ENCODE peak calls at places on chromosomes 12 and 14, in ten cellular contexts. One of them, this sample, is unnamed.

GRCh38 chr12:100184549-100184948 is 16.1 kb upstream of the ACTR6 start:
- DNase-seq in stimulated activated CD4-positive, alpha-beta T cell treated with anti-CD3 and anti-CD28 coated beads, Interleukin-1b, Interleukin-23, amount 100 ng/mL, for 1 hour: no peak
- DNase-seq in B cell: no peak
- DNase-seq in stimulated activated effector memory CD8-positive, alpha-beta T cell treated with anti-CD3 and anti-CD28 coated beads, Interleukin-12 subunit alpha, Interleukin-12 subunit beta, amount 100 ng/mL, for 72 hours: no peak
- DNase-seq in hypothalamus: no peak
- DNase-seq in RPMI7951: no peak
- DNase-seq in GM23338: no peak
- DNase-seq in NCI-H774: no peak
- DNase-seq in T-helper 1 cell: no peak
- DNase-seq in AG08396: no peak
- DNase-seq in this sample: no peak

GRCh38 chr12:54216580-54217308 is 28.0 kb upstream of the SMUG1 start:
- DNase-seq in stimulated activated CD4-positive, alpha-beta T cell treated with anti-CD3 and anti-CD28 coated beads, Interleukin-1b, Interleukin-23, amount 100 ng/mL, for 1 hour: peak
- DNase-seq in B cell: peak
- DNase-seq in stimulated activated effector memory CD8-positive, alpha-beta T cell treated with anti-CD3 and anti-CD28 coated beads, Interleukin-12 subunit alpha, Interleukin-12 subunit beta, amount 100 ng/mL, for 72 hours: peak
- DNase-seq in hypothalamus: peak
- DNase-seq in RPMI7951: peak
- DNase-seq in GM23338: peak
- DNase-seq in NCI-H774: peak
- DNase-seq in T-helper 1 cell: peak
- DNase-seq in AG08396: peak
- DNase-seq in this sample: peak

GRCh38 chr14:72946491-72946890 is 20.2 kb downstream of the DCAF4 start:
- DNase-seq in stimulated activated CD4-positive, alpha-beta T cell treated with anti-CD3 and anti-CD28 coated beads, Interleukin-1b, Interleukin-23, amount 100 ng/mL, for 1 hour: no peak
- DNase-seq in B cell: no peak
- DNase-seq in stimulated activated effector memory CD8-positive, alpha-beta T cell treated with anti-CD3 and anti-CD28 coated beads, Interleukin-12 subunit alpha, Interleukin-12 subunit beta, amount 100 ng/mL, for 72 hours: no peak
- DNase-seq in hypothalamus: no peak
- DNase-seq in RPMI7951: no peak
- DNase-seq in GM23338: no peak
- DNase-seq in NCI-H774: no peak
- DNase-seq in T-helper 1 cell: no peak
- DNase-seq in AG08396: no peak
- DNase-seq in this sample: no peak

GRCh38 chr14:96598332-96598928 is 96.2 kb downstream of the PAPOLA start:
- DNase-seq in stimulated activated CD4-positive, alpha-beta T cell treated with anti-CD3 and anti-CD28 coated beads, Interleukin-1b, Interleukin-23, amount 100 ng/mL, for 1 hour: no peak
- DNase-seq in B cell: no peak
- DNase-seq in stimulated activated effector memory CD8-positive, alpha-beta T cell treated with anti-CD3 and anti-CD28 coated beads, Interleukin-12 subunit alpha, Interleukin-12 subunit beta, amount 100 ng/mL, for 72 hours: no peak
- DNase-seq in hypothalamus: no peak
- DNase-seq in RPMI7951: no peak
- DNase-seq in GM23338: no peak
- DNase-seq in NCI-H774: no peak
- DNase-seq in T-helper 1 cell: no peak
- DNase-seq in AG08396: no peak
- DNase-seq in this sample: peak

GRCh38 chr12:30630378-30631285 is 65.0 kb downstream of the IPO8 start:
- DNase-seq in stimulated activated CD4-positive, alpha-beta T cell treated with anti-CD3 and anti-CD28 coated beads, Interleukin-1b, Interleukin-23, amount 100 ng/mL, for 1 hour: no peak
- DNase-seq in B cell: no peak
- DNase-seq in stimulated activated effector memory CD8-positive, alpha-beta T cell treated with anti-CD3 and anti-CD28 coated beads, Interleukin-12 subunit alpha, Interleukin-12 subunit beta, amount 100 ng/mL, for 72 hours: no peak
- DNase-seq in hypothalamus: no peak
- DNase-seq in RPMI7951: no peak
- DNase-seq in GM23338: no peak
- DNase-seq in NCI-H774: no peak
- DNase-seq in T-helper 1 cell: no peak
- DNase-seq in AG08396: no peak
- DNase-seq in this sample: no peak

GRCh38 chr12:106080111-106080732 is 58.5 kb downstream of the NUAK1 start:
- DNase-seq in stimulated activated CD4-positive, alpha-beta T cell treated with anti-CD3 and anti-CD28 coated beads, Interleukin-1b, Interleukin-23, amount 100 ng/mL, for 1 hour: no peak
- DNase-seq in B cell: no peak
- DNase-seq in stimulated activated effector memory CD8-positive, alpha-beta T cell treated with anti-CD3 and anti-CD28 coated beads, Interleukin-12 subunit alpha, Interleukin-12 subunit beta, amount 100 ng/mL, for 72 hours: no peak
- DNase-seq in hypothalamus: no peak
- DNase-seq in RPMI7951: peak
- DNase-seq in GM23338: no peak
- DNase-seq in NCI-H774: no peak
- DNase-seq in T-helper 1 cell: no peak
- DNase-seq in AG08396: peak
- DNase-seq in this sample: peak

GRCh38 chr14:89827260-89827659 is 127.3 kb downstream of the EFCAB11 start:
- DNase-seq in stimulated activated CD4-positive, alpha-beta T cell treated with anti-CD3 and anti-CD28 coated beads, Interleukin-1b, Interleukin-23, amount 100 ng/mL, for 1 hour: no peak
- DNase-seq in B cell: no peak
- DNase-seq in stimulated activated effector memory CD8-positive, alpha-beta T cell treated with anti-CD3 and anti-CD28 coated beads, Interleukin-12 subunit alpha, Interleukin-12 subunit beta, amount 100 ng/mL, for 72 hours: no peak
- DNase-seq in hypothalamus: no peak
- DNase-seq in RPMI7951: no peak
- DNase-seq in GM23338: no peak
- DNase-seq in NCI-H774: no peak
- DNase-seq in T-helper 1 cell: no peak
- DNase-seq in AG08396: no peak
- DNase-seq in this sample: no peak

GRCh38 chr12:105738036-105738435 is 400.7 kb downstream of the NUAK1 start:
- DNase-seq in stimulated activated CD4-positive, alpha-beta T cell treated with anti-CD3 and anti-CD28 coated beads, Interleukin-1b, Interleukin-23, amount 100 ng/mL, for 1 hour: no peak
- DNase-seq in B cell: no peak
- DNase-seq in stimulated activated effector memory CD8-positive, alpha-beta T cell treated with anti-CD3 and anti-CD28 coated beads, Interleukin-12 subunit alpha, Interleukin-12 subunit beta, amount 100 ng/mL, for 72 hours: no peak
- DNase-seq in hypothalamus: no peak
- DNase-seq in RPMI7951: peak
- DNase-seq in GM23338: no peak
- DNase-seq in NCI-H774: no peak
- DNase-seq in T-helper 1 cell: no peak
- DNase-seq in AG08396: peak
- DNase-seq in this sample: peak

GRCh38 chr14:32379447-32379846 is 50.3 kb downstream of the AKAP6 start:
- DNase-seq in stimulated activated CD4-positive, alpha-beta T cell treated with anti-CD3 and anti-CD28 coated beads, Interleukin-1b, Interleukin-23, amount 100 ng/mL, for 1 hour: no peak
- DNase-seq in B cell: no peak
- DNase-seq in stimulated activated effector memory CD8-positive, alpha-beta T cell treated with anti-CD3 and anti-CD28 coated beads, Interleukin-12 subunit alpha, Interleukin-12 subunit beta, amount 100 ng/mL, for 72 hours: no peak
- DNase-seq in hypothalamus: no peak
- DNase-seq in RPMI7951: no peak
- DNase-seq in GM23338: no peak
- DNase-seq in NCI-H774: no peak
- DNase-seq in T-helper 1 cell: no peak
- DNase-seq in AG08396: no peak
- DNase-seq in this sample: no peak

GRCh38 chr14:96252323-96253052 is 3.5 kb upstream of the BDKRB1 start:
- DNase-seq in stimulated activated CD4-positive, alpha-beta T cell treated with anti-CD3 and anti-CD28 coated beads, Interleukin-1b, Interleukin-23, amount 100 ng/mL, for 1 hour: no peak
- DNase-seq in B cell: no peak
- DNase-seq in stimulated activated effector memory CD8-positive, alpha-beta T cell treated with anti-CD3 and anti-CD28 coated beads, Interleukin-12 subunit alpha, Interleukin-12 subunit beta, amount 100 ng/mL, for 72 hours: no peak
- DNase-seq in hypothalamus: no peak
- DNase-seq in RPMI7951: peak
- DNase-seq in GM23338: no peak
- DNase-seq in NCI-H774: peak
- DNase-seq in T-helper 1 cell: no peak
- DNase-seq in AG08396: no peak
- DNase-seq in this sample: no peak

GRCh38 chr12:12722351-12723146 is 5.4 kb downstream of the CDKN1B start:
- DNase-seq in stimulated activated CD4-positive, alpha-beta T cell treated with anti-CD3 and anti-CD28 coated beads, Interleukin-1b, Interleukin-23, amount 100 ng/mL, for 1 hour: no peak
- DNase-seq in B cell: no peak
- DNase-seq in stimulated activated effector memory CD8-positive, alpha-beta T cell treated with anti-CD3 and anti-CD28 coated beads, Interleukin-12 subunit alpha, Interleukin-12 subunit beta, amount 100 ng/mL, for 72 hours: no peak
- DNase-seq in hypothalamus: no peak
- DNase-seq in RPMI7951: peak
- DNase-seq in GM23338: no peak
- DNase-seq in NCI-H774: no peak
- DNase-seq in T-helper 1 cell: peak
- DNase-seq in AG08396: no peak
- DNase-seq in this sample: no peak

GRCh38 chr14:77682158-77682553 is 25.7 kb downstream of the ALKBH1 start:
- DNase-seq in stimulated activated CD4-positive, alpha-beta T cell treated with anti-CD3 and anti-CD28 coated beads, Interleukin-1b, Interleukin-23, amount 100 ng/mL, for 1 hour: no peak
- DNase-seq in B cell: no peak
- DNase-seq in stimulated activated effector memory CD8-positive, alpha-beta T cell treated with anti-CD3 and anti-CD28 coated beads, Interleukin-12 subunit alpha, Interleukin-12 subunit beta, amount 100 ng/mL, for 72 hours: no peak
- DNase-seq in hypothalamus: no peak
- DNase-seq in RPMI7951: peak
- DNase-seq in GM23338: no peak
- DNase-seq in NCI-H774: no peak
- DNase-seq in T-helper 1 cell: no peak
- DNase-seq in AG08396: no peak
- DNase-seq in this sample: no peak

GRCh38 chr14:76350671-76351070 is 25.3 kb upstream of the ESRRB start:
- DNase-seq in stimulated activated CD4-positive, alpha-beta T cell treated with anti-CD3 and anti-CD28 coated beads, Interleukin-1b, Interleukin-23, amount 100 ng/mL, for 1 hour: no peak
- DNase-seq in B cell: no peak
- DNase-seq in stimulated activated effector memory CD8-positive, alpha-beta T cell treated with anti-CD3 and anti-CD28 coated beads, Interleukin-12 subunit alpha, Interleukin-12 subunit beta, amount 100 ng/mL, for 72 hours: no peak
- DNase-seq in hypothalamus: no peak
- DNase-seq in RPMI7951: no peak
- DNase-seq in GM23338: no peak
- DNase-seq in NCI-H774: no peak
- DNase-seq in T-helper 1 cell: no peak
- DNase-seq in AG08396: no peak
- DNase-seq in this sample: no peak

GRCh38 chr12:108576660-108577234 is 14.4 kb downstream of the ISCU start:
- DNase-seq in stimulated activated CD4-positive, alpha-beta T cell treated with anti-CD3 and anti-CD28 coated beads, Interleukin-1b, Interleukin-23, amount 100 ng/mL, for 1 hour: no peak
- DNase-seq in B cell: no peak
- DNase-seq in stimulated activated effector memory CD8-positive, alpha-beta T cell treated with anti-CD3 and anti-CD28 coated beads, Interleukin-12 subunit alpha, Interleukin-12 subunit beta, amount 100 ng/mL, for 72 hours: no peak
- DNase-seq in hypothalamus: no peak
- DNase-seq in RPMI7951: no peak
- DNase-seq in GM23338: no peak
- DNase-seq in NCI-H774: no peak
- DNase-seq in T-helper 1 cell: no peak
- DNase-seq in AG08396: no peak
- DNase-seq in this sample: no peak

GRCh38 chr12:41460906-41461305 is 272.8 kb downstream of the PDZRN4 start:
- DNase-seq in stimulated activated CD4-positive, alpha-beta T cell treated with anti-CD3 and anti-CD28 coated beads, Interleukin-1b, Interleukin-23, amount 100 ng/mL, for 1 hour: no peak
- DNase-seq in B cell: no peak
- DNase-seq in stimulated activated effector memory CD8-positive, alpha-beta T cell treated with anti-CD3 and anti-CD28 coated beads, Interleukin-12 subunit alpha, Interleukin-12 subunit beta, amount 100 ng/mL, for 72 hours: no peak
- DNase-seq in hypothalamus: no peak
- DNase-seq in RPMI7951: no peak
- DNase-seq in GM23338: no peak
- DNase-seq in NCI-H774: no peak
- DNase-seq in T-helper 1 cell: no peak
- DNase-seq in AG08396: no peak
- DNase-seq in this sample: no peak

GRCh38 chr12:92992041-92992440 is 62.9 kb upstream of the EEA1 start:
- DNase-seq in stimulated activated CD4-positive, alpha-beta T cell treated with anti-CD3 and anti-CD28 coated beads, Interleukin-1b, Interleukin-23, amount 100 ng/mL, for 1 hour: no peak
- DNase-seq in B cell: no peak
- DNase-seq in stimulated activated effector memory CD8-positive, alpha-beta T cell treated with anti-CD3 and anti-CD28 coated beads, Interleukin-12 subunit alpha, Interleukin-12 subunit beta, amount 100 ng/mL, for 72 hours: no peak
- DNase-seq in hypothalamus: no peak
- DNase-seq in RPMI7951: no peak
- DNase-seq in GM23338: no peak
- DNase-seq in NCI-H774: no peak
- DNase-seq in T-helper 1 cell: no peak
- DNase-seq in AG08396: no peak
- DNase-seq in this sample: no peak

GRCh38 chr14:98890556-98891340 is 381.2 kb downstream of the BCL11B start:
- DNase-seq in stimulated activated CD4-positive, alpha-beta T cell treated with anti-CD3 and anti-CD28 coated beads, Interleukin-1b, Interleukin-23, amount 100 ng/mL, for 1 hour: no peak
- DNase-seq in B cell: no peak
- DNase-seq in stimulated activated effector memory CD8-positive, alpha-beta T cell treated with anti-CD3 and anti-CD28 coated beads, Interleukin-12 subunit alpha, Interleukin-12 subunit beta, amount 100 ng/mL, for 72 hours: no peak
- DNase-seq in hypothalamus: no peak
- DNase-seq in RPMI7951: no peak
- DNase-seq in GM23338: no peak
- DNase-seq in NCI-H774: no peak
- DNase-seq in T-helper 1 cell: no peak
- DNase-seq in AG08396: no peak
- DNase-seq in this sample: no peak

GRCh38 chr12:15788266-15789214 is 648 bp downstream of the EPS8 start:
- DNase-seq in stimulated activated CD4-positive, alpha-beta T cell treated with anti-CD3 and anti-CD28 coated beads, Interleukin-1b, Interleukin-23, amount 100 ng/mL, for 1 hour: no peak
- DNase-seq in B cell: no peak
- DNase-seq in stimulated activated effector memory CD8-positive, alpha-beta T cell treated with anti-CD3 and anti-CD28 coated beads, Interleukin-12 subunit alpha, Interleukin-12 subunit beta, amount 100 ng/mL, for 72 hours: peak
- DNase-seq in hypothalamus: no peak
- DNase-seq in RPMI7951: peak
- DNase-seq in GM23338: peak
- DNase-seq in NCI-H774: no peak
- DNase-seq in T-helper 1 cell: peak
- DNase-seq in AG08396: peak
- DNase-seq in this sample: peak

GRCh38 chr12:104175726-104176247 is 37.8 kb upstream of the NFYB start:
- DNase-seq in stimulated activated CD4-positive, alpha-beta T cell treated with anti-CD3 and anti-CD28 coated beads, Interleukin-1b, Interleukin-23, amount 100 ng/mL, for 1 hour: no peak
- DNase-seq in B cell: no peak
- DNase-seq in stimulated activated effector memory CD8-positive, alpha-beta T cell treated with anti-CD3 and anti-CD28 coated beads, Interleukin-12 subunit alpha, Interleukin-12 subunit beta, amount 100 ng/mL, for 72 hours: no peak
- DNase-seq in hypothalamus: no peak
- DNase-seq in RPMI7951: no peak
- DNase-seq in GM23338: no peak
- DNase-seq in NCI-H774: no peak
- DNase-seq in T-helper 1 cell: no peak
- DNase-seq in AG08396: no peak
- DNase-seq in this sample: no peak

GRCh38 chr14:73752297-73752992 is 38.3 kb upstream of the PNMA1 start:
- DNase-seq in stimulated activated CD4-positive, alpha-beta T cell treated with anti-CD3 and anti-CD28 coated beads, Interleukin-1b, Interleukin-23, amount 100 ng/mL, for 1 hour: no peak
- DNase-seq in B cell: no peak
- DNase-seq in stimulated activated effector memory CD8-positive, alpha-beta T cell treated with anti-CD3 and anti-CD28 coated beads, Interleukin-12 subunit alpha, Interleukin-12 subunit beta, amount 100 ng/mL, for 72 hours: no peak
- DNase-seq in hypothalamus: peak
- DNase-seq in RPMI7951: peak
- DNase-seq in GM23338: peak
- DNase-seq in NCI-H774: no peak
- DNase-seq in T-helper 1 cell: no peak
- DNase-seq in AG08396: peak
- DNase-seq in this sample: peak

GRCh38 chr14:70808402-70809237 is 693 bp downstream of the MAP3K9 start:
- DNase-seq in stimulated activated CD4-positive, alpha-beta T cell treated with anti-CD3 and anti-CD28 coated beads, Interleukin-1b, Interleukin-23, amount 100 ng/mL, for 1 hour: peak
- DNase-seq in B cell: no peak
- DNase-seq in stimulated activated effector memory CD8-positive, alpha-beta T cell treated with anti-CD3 and anti-CD28 coated beads, Interleukin-12 subunit alpha, Interleukin-12 subunit beta, amount 100 ng/mL, for 72 hours: peak
- DNase-seq in hypothalamus: no peak
- DNase-seq in RPMI7951: no peak
- DNase-seq in GM23338: peak
- DNase-seq in NCI-H774: no peak
- DNase-seq in T-helper 1 cell: peak
- DNase-seq in AG08396: peak
- DNase-seq in this sample: peak

GRCh38 chr12:105935981-105936380 is 202.8 kb downstream of the NUAK1 start:
- DNase-seq in stimulated activated CD4-positive, alpha-beta T cell treated with anti-CD3 and anti-CD28 coated beads, Interleukin-1b, Interleukin-23, amount 100 ng/mL, for 1 hour: no peak
- DNase-seq in B cell: no peak
- DNase-seq in stimulated activated effector memory CD8-positive, alpha-beta T cell treated with anti-CD3 and anti-CD28 coated beads, Interleukin-12 subunit alpha, Interleukin-12 subunit beta, amount 100 ng/mL, for 72 hours: no peak
- DNase-seq in hypothalamus: no peak
- DNase-seq in RPMI7951: peak
- DNase-seq in GM23338: no peak
- DNase-seq in NCI-H774: peak
- DNase-seq in T-helper 1 cell: no peak
- DNase-seq in AG08396: peak
- DNase-seq in this sample: no peak

GRCh38 chr12:119682635-119683340 is 14.9 kb downstream of the PRKAB1 start:
- DNase-seq in stimulated activated CD4-positive, alpha-beta T cell treated with anti-CD3 and anti-CD28 coated beads, Interleukin-1b, Interleukin-23, amount 100 ng/mL, for 1 hour: no peak
- DNase-seq in B cell: no peak
- DNase-seq in stimulated activated effector memory CD8-positive, alpha-beta T cell treated with anti-CD3 and anti-CD28 coated beads, Interleukin-12 subunit alpha, Interleukin-12 subunit beta, amount 100 ng/mL, for 72 hours: no peak
- DNase-seq in hypothalamus: no peak
- DNase-seq in RPMI7951: no peak
- DNase-seq in GM23338: no peak
- DNase-seq in NCI-H774: no peak
- DNase-seq in T-helper 1 cell: no peak
- DNase-seq in AG08396: no peak
- DNase-seq in this sample: no peak

GRCh38 chr12:124713436-124714082 is 146.1 kb upstream of the NCOR2 start:
- DNase-seq in stimulated activated CD4-positive, alpha-beta T cell treated with anti-CD3 and anti-CD28 coated beads, Interleukin-1b, Interleukin-23, amount 100 ng/mL, for 1 hour: peak
- DNase-seq in B cell: peak
- DNase-seq in stimulated activated effector memory CD8-positive, alpha-beta T cell treated with anti-CD3 and anti-CD28 coated beads, Interleukin-12 subunit alpha, Interleukin-12 subunit beta, amount 100 ng/mL, for 72 hours: peak
- DNase-seq in hypothalamus: no peak
- DNase-seq in RPMI7951: peak
- DNase-seq in GM23338: no peak
- DNase-seq in NCI-H774: no peak
- DNase-seq in T-helper 1 cell: peak
- DNase-seq in AG08396: no peak
- DNase-seq in this sample: peak

GRCh38 chr14:101480747-101481530 is 80.4 kb upstream of the DIO3 start:
- DNase-seq in stimulated activated CD4-positive, alpha-beta T cell treated with anti-CD3 and anti-CD28 coated beads, Interleukin-1b, Interleukin-23, amount 100 ng/mL, for 1 hour: no peak
- DNase-seq in B cell: no peak
- DNase-seq in stimulated activated effector memory CD8-positive, alpha-beta T cell treated with anti-CD3 and anti-CD28 coated beads, Interleukin-12 subunit alpha, Interleukin-12 subunit beta, amount 100 ng/mL, for 72 hours: no peak
- DNase-seq in hypothalamus: no peak
- DNase-seq in RPMI7951: no peak
- DNase-seq in GM23338: no peak
- DNase-seq in NCI-H774: no peak
- DNase-seq in T-helper 1 cell: no peak
- DNase-seq in AG08396: no peak
- DNase-seq in this sample: peak

GRCh38 chr12:102833687-102834435 is 83.2 kb downstream of the PAH start:
- DNase-seq in stimulated activated CD4-positive, alpha-beta T cell treated with anti-CD3 and anti-CD28 coated beads, Interleukin-1b, Interleukin-23, amount 100 ng/mL, for 1 hour: no peak
- DNase-seq in B cell: no peak
- DNase-seq in stimulated activated effector memory CD8-positive, alpha-beta T cell treated with anti-CD3 and anti-CD28 coated beads, Interleukin-12 subunit alpha, Interleukin-12 subunit beta, amount 100 ng/mL, for 72 hours: no peak
- DNase-seq in hypothalamus: no peak
- DNase-seq in RPMI7951: no peak
- DNase-seq in GM23338: peak
- DNase-seq in NCI-H774: no peak
- DNase-seq in T-helper 1 cell: no peak
- DNase-seq in AG08396: no peak
- DNase-seq in this sample: peak

GRCh38 chr12:49588761-49589516 is 16.5 kb downstream of the FAM186B start:
- DNase-seq in stimulated activated CD4-positive, alpha-beta T cell treated with anti-CD3 and anti-CD28 coated beads, Interleukin-1b, Interleukin-23, amount 100 ng/mL, for 1 hour: no peak
- DNase-seq in B cell: no peak
- DNase-seq in stimulated activated effector memory CD8-positive, alpha-beta T cell treated with anti-CD3 and anti-CD28 coated beads, Interleukin-12 subunit alpha, Interleukin-12 subunit beta, amount 100 ng/mL, for 72 hours: no peak
- DNase-seq in hypothalamus: no peak
- DNase-seq in RPMI7951: no peak
- DNase-seq in GM23338: no peak
- DNase-seq in NCI-H774: no peak
- DNase-seq in T-helper 1 cell: no peak
- DNase-seq in AG08396: no peak
- DNase-seq in this sample: no peak

GRCh38 chr12:53862831-53863230 is 75.8 kb upstream of the HOXC13 start:
- DNase-seq in stimulated activated CD4-positive, alpha-beta T cell treated with anti-CD3 and anti-CD28 coated beads, Interleukin-1b, Interleukin-23, amount 100 ng/mL, for 1 hour: no peak
- DNase-seq in B cell: no peak
- DNase-seq in stimulated activated effector memory CD8-positive, alpha-beta T cell treated with anti-CD3 and anti-CD28 coated beads, Interleukin-12 subunit alpha, Interleukin-12 subunit beta, amount 100 ng/mL, for 72 hours: no peak
- DNase-seq in hypothalamus: no peak
- DNase-seq in RPMI7951: no peak
- DNase-seq in GM23338: no peak
- DNase-seq in NCI-H774: no peak
- DNase-seq in T-helper 1 cell: no peak
- DNase-seq in AG08396: peak
- DNase-seq in this sample: no peak

This sample was measured in left kidney.